ENCODE peak calls at places on chromosome 13, in six cellular contexts. One of them, this sample, is unnamed.

GRCh38 chr13:59673301-59673700 is 490.4 kb downstream of the DIAPH3 start:
- DNase-seq in adrenal gland: no peak
- DNase-seq in DND-41: no peak
- DNase-seq in BE2C: no peak
- DNase-seq in prostate gland: no peak
- DNase-seq in transverse colon: no peak
- DNase-seq in this sample: no peak

GRCh38 chr13:21050288-21051197 is 10.8 kb downstream of the LATS2 start:
- DNase-seq in prostate gland: no peak
- DNase-seq in transverse colon: no peak
- DNase-seq in DND-41: no peak
- DNase-seq in BE2C: no peak
- DNase-seq in adrenal gland: no peak
- DNase-seq in this sample: no peak

GRCh38 chr13:114082849-114083645 is 49.4 kb downstream of the RASA3 start:
- DNase-seq in transverse colon: no peak
- DNase-seq in BE2C: no peak
- DNase-seq in DND-41: no peak
- DNase-seq in adrenal gland: no peak
- DNase-seq in prostate gland: no peak
- DNase-seq in this sample: no peak

GRCh38 chr13:61294467-61295186 is 121.0 kb downstream of the PCDH20 start:
- DNase-seq in transverse colon: no peak
- DNase-seq in adrenal gland: no peak
- DNase-seq in DND-41: no peak
- DNase-seq in BE2C: no peak
- DNase-seq in prostate gland: no peak
- DNase-seq in this sample: no peak

GRCh38 chr13:94712812-94713555 is 639 bp upstream of the SOX21 start:
- DNase-seq in DND-41: no peak
- DNase-seq in prostate gland: peak; percentile 56
- DNase-seq in adrenal gland: no peak
- DNase-seq in transverse colon: no peak
- DNase-seq in BE2C: peak; percentile 50
- DNase-seq in this sample: peak; percentile 54

GRCh38 chr13:47092202-47092601 is 195.3 kb upstream of the HTR2A start:
- DNase-seq in prostate gland: no peak
- DNase-seq in BE2C: no peak
- DNase-seq in adrenal gland: no peak
- DNase-seq in transverse colon: no peak
- DNase-seq in DND-41: no peak
- DNase-seq in this sample: no peak

GRCh38 chr13:48730971-48731658 is 77.4 kb downstream of the CYSLTR2 start:
- DNase-seq in BE2C: no peak
- DNase-seq in adrenal gland: no peak
- DNase-seq in prostate gland: no peak
- DNase-seq in transverse colon: no peak
- DNase-seq in DND-41: no peak
- DNase-seq in this sample: no peak

GRCh38 chr13:44465318-44465717 is 91.7 kb downstream of the SERP2 start:
- DNase-seq in adrenal gland: no peak
- DNase-seq in prostate gland: no peak
- DNase-seq in transverse colon: no peak
- DNase-seq in BE2C: no peak
- DNase-seq in DND-41: no peak
- DNase-seq in this sample: no peak

GRCh38 chr13:85366759-85367417 is 432.3 kb downstream of the SLITRK6 start:
- DNase-seq in adrenal gland: no peak
- DNase-seq in transverse colon: no peak
- DNase-seq in BE2C: no peak
- DNase-seq in DND-41: no peak
- DNase-seq in prostate gland: no peak
- DNase-seq in this sample: no peak

GRCh38 chr13:44626176-44626575 is 50.0 kb upstream of the TSC22D1 start:
- DNase-seq in adrenal gland: no peak
- DNase-seq in transverse colon: no peak
- DNase-seq in BE2C: no peak
- DNase-seq in prostate gland: no peak
- DNase-seq in DND-41: no peak
- DNase-seq in this sample: no peak

GRCh38 chr13:110334841-110335490 is 27.9 kb downstream of the COL4A2 start:
- DNase-seq in prostate gland: no peak
- DNase-seq in transverse colon: no peak
- DNase-seq in DND-41: no peak
- DNase-seq in adrenal gland: no peak
- DNase-seq in BE2C: no peak
- DNase-seq in this sample: peak; percentile 10

GRCh38 chr13:111944171-111944583 is 122.8 kb upstream of the SOX1 start:
- DNase-seq in adrenal gland: no peak
- DNase-seq in BE2C: no peak
- DNase-seq in prostate gland: no peak
- DNase-seq in transverse colon: no peak
- DNase-seq in DND-41: no peak
- DNase-seq in this sample: no peak

GRCh38 chr13:97485328-97485727 is 51.4 kb downstream of the RAP2A start:
- DNase-seq in BE2C: no peak
- DNase-seq in prostate gland: no peak
- DNase-seq in transverse colon: no peak
- DNase-seq in DND-41: no peak
- DNase-seq in adrenal gland: no peak
- DNase-seq in this sample: no peak

GRCh38 chr13:95156208-95156607 is 145.0 kb downstream of the ABCC4 start:
- DNase-seq in DND-41: no peak
- DNase-seq in BE2C: no peak
- DNase-seq in adrenal gland: no peak
- DNase-seq in prostate gland: no peak
- DNase-seq in transverse colon: no peak
- DNase-seq in this sample: no peak

GRCh38 chr13:93227906-93228801 is 1.5 kb downstream of the GPC6 start:
- DNase-seq in transverse colon: peak; percentile 32
- DNase-seq in prostate gland: peak; percentile 34
- DNase-seq in DND-41: no peak
- DNase-seq in BE2C: peak; percentile 87
- DNase-seq in adrenal gland: peak; percentile 25
- DNase-seq in this sample: peak; percentile 77

GRCh38 chr13:25375727-25376358 is 4.1 kb downstream of the ATP8A2 start:
- DNase-seq in adrenal gland: peak; percentile 54
- DNase-seq in transverse colon: peak; percentile 9
- DNase-seq in DND-41: peak; percentile 50
- DNase-seq in BE2C: peak; percentile 49
- DNase-seq in prostate gland: peak; percentile 7
- DNase-seq in this sample: no peak

GRCh38 chr13:66222127-66222526 is 1008.0 kb downstream of the PCDH9 start:
- DNase-seq in DND-41: no peak
- DNase-seq in BE2C: no peak
- DNase-seq in adrenal gland: no peak
- DNase-seq in transverse colon: no peak
- DNase-seq in prostate gland: no peak
- DNase-seq in this sample: no peak

GRCh38 chr13:110415669-110416068 is 108.6 kb downstream of the COL4A2 start:
- DNase-seq in transverse colon: no peak
- DNase-seq in BE2C: no peak
- DNase-seq in adrenal gland: peak; percentile 39
- DNase-seq in prostate gland: no peak
- DNase-seq in DND-41: no peak
- DNase-seq in this sample: peak; percentile 19

GRCh38 chr13:78689011-78689410 is 30.1 kb upstream of the OBI1 start:
- DNase-seq in prostate gland: no peak
- DNase-seq in adrenal gland: no peak
- DNase-seq in DND-41: no peak
- DNase-seq in BE2C: no peak
- DNase-seq in transverse colon: no peak
- DNase-seq in this sample: no peak

GRCh38 chr13:77391475-77391874 is 64.6 kb upstream of the MYCBP2 start:
- DNase-seq in adrenal gland: no peak
- DNase-seq in BE2C: no peak
- DNase-seq in transverse colon: no peak
- DNase-seq in DND-41: no peak
- DNase-seq in prostate gland: no peak
- DNase-seq in this sample: no peak

DNA sequence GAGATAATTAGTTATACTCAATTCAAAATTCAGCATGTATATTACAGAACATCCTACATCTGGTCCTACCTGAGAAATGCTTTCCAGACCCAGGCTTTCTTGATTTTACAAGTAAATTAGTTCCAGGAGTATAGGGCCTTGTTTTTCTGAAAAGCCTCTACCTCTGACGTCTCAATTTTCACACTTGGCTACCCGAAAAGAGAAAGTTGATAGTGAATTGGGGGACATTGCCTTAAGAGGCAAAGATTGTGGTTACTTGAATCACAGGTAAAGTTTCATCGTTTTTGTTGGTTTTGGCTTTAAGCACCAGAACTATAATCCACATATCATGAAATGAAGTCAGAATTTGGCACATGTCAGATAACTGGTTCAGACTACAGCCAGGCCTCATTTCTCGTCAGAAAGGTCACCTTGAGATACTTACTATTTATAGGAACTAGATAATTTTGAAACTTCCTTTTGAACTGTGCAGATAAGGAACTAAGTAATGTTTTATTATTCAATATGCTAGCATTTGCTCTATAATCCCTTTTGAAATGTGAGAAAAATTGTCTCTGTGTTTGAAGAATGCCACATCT is 30.8 kb downstream of the FAM124A start:
- DNase-seq in adrenal gland: no peak
- DNase-seq in DND-41: no peak
- DNase-seq in prostate gland: no peak
- DNase-seq in transverse colon: no peak
- DNase-seq in BE2C: no peak
- DNase-seq in this sample: no peak
- H3K27me3 ChIP-seq in adrenal gland: no peaks in the 10 kb centered on the region
- H3K27me3 ChIP-seq in DND-41: no peaks in the 10 kb centered on the region
- H3K27me3 ChIP-seq in prostate gland: no peaks in the 10 kb centered on the region
- H3K27me3 ChIP-seq in transverse colon: no peaks in the 10 kb centered on the region
- H3K27me3 ChIP-seq in BE2C: no peaks in the 10 kb centered on the region
- H3K27me3 ChIP-seq in this sample: no peaks in the 10 kb centered on the region

DNA sequence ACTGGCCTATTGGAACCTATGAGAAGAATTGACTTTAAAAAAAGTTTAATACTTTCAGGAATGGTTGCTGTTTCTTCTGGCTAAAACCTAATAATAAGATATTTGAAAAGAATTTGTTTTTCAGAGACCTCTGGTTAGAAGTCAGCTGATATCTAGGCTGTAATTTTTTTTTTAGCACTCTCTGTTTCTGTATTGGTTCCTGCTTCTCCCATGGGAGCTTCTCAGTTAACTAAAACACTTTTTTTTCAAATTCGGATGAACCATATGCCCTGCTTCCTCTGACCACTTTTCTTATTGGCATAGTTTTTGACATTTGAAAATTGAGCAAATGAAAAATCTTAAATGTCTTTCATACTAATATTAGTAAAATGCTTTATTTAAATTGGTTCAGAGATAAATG is 163.5 kb upstream of the SLC10A2 start:
- DNase-seq in DND-41: no peak
- DNase-seq in prostate gland: no peak
- DNase-seq in adrenal gland: no peak
- DNase-seq in BE2C: no peak
- DNase-seq in transverse colon: no peak
- DNase-seq in this sample: no peak
- H3K9me3 ChIP-seq in DND-41: no peaks in the 10 kb centered on the region
- H3K9me3 ChIP-seq in prostate gland: no peaks in the 10 kb centered on the region
- H3K9me3 ChIP-seq in adrenal gland: no peaks in the 10 kb centered on the region
- H3K9me3 ChIP-seq in BE2C: no peaks in the 10 kb centered on the region
- H3K9me3 ChIP-seq in transverse colon: no peaks in the 10 kb centered on the region
- H3K9me3 ChIP-seq in this sample: no peaks in the 10 kb centered on the region

GRCh38 chr13:35479223-35479536 is 2.7 kb upstream of the MAB21L1 start:
- DNase-seq in adrenal gland: no peak
- DNase-seq in BE2C: peak; percentile 50
- DNase-seq in prostate gland: no peak
- DNase-seq in transverse colon: no peak
- DNase-seq in DND-41: no peak
- DNase-seq in this sample: no peak
- H3K4me3 ChIP-seq in adrenal gland: no peak overlapping the region
- H3K4me3 ChIP-seq in BE2C: peak overlapping the region; percentile 97
- H3K4me3 ChIP-seq in prostate gland: no peak overlapping the region
- H3K4me3 ChIP-seq in transverse colon: no peak overlapping the region
- H3K4me3 ChIP-seq in DND-41: no peak overlapping the region
- H3K4me3 ChIP-seq in this sample: no peak overlapping the region

GRCh38 chr13:99982741-99983400 is 1.3 kb downstream of the ZIC2 start:
- DNase-seq in DND-41: no peak
- DNase-seq in adrenal gland: no peak
- DNase-seq in transverse colon: no peak
- DNase-seq in BE2C: no peak
- DNase-seq in prostate gland: no peak
- DNase-seq in this sample: no peak

GRCh38 chr13:99982021-99982740 is 597 bp downstream of the ZIC2 start:
- DNase-seq in adrenal gland: no peak
- DNase-seq in DND-41: no peak
- DNase-seq in BE2C: no peak
- DNase-seq in transverse colon: no peak
- DNase-seq in prostate gland: no peak
- DNase-seq in this sample: no peak

GRCh38 chr13:99979453-99980200 is 2.0 kb upstream of the ZIC2 start:
- DNase-seq in BE2C: no peak
- DNase-seq in transverse colon: no peak
- DNase-seq in DND-41: peak; percentile 45
- DNase-seq in prostate gland: no peak
- DNase-seq in adrenal gland: no peak
- DNase-seq in this sample: peak; percentile 82

GRCh38 chr13:99980201-99981114 is 1.1 kb upstream of the ZIC2 start:
- DNase-seq in BE2C: peak; percentile 86
- DNase-seq in transverse colon: peak; percentile 69
- DNase-seq in adrenal gland: peak; percentile 74
- DNase-seq in prostate gland: peak; percentile 32
- DNase-seq in DND-41: peak; percentile 86
- DNase-seq in this sample: peak; percentile 94

DNA sequence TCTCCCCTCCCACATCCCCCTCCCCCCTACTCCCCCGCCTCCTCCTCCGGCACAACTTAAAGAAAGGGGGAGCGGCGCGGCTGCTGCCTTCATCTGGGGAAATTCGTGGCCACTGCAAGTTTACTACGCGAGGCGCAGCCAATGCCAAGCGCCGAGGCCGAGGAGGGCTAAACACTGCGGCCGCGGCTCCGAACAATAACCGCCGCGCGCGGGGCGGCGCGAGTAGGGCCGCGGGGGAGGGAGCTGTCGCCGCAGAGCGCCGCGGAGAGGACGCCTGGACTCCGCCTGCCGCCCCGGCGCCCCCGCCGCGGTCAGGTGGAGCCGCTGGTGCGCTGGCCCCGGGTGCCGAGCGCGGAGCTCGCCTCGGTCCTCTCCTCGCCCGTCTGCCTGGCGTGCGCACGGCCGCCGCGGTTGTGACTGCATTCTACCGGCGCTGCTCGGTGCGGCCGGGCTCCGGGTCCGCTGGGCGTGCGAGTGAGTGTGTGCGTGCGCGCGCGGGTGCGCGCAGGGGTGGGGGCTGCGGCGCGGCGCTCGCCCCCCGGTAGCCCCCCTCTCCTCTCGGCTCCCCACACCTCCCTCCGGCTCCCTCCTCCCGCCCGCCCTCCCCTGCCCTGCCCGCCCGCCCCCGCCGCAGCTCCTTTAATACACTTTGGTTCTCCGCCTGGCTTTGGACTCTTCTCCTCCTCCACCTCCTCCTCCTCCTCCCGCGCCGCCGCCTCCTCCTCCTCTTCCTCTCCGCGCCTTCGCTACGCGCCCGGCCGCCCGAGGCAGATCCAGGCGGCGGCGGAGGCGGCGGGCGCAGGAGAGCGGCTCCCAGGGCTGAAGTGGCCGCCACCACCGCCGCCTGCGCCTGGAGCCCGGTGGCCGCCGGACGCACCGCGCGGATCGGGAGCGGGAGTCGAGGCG is at the start of gene ZIC2:
- DNase-seq in transverse colon: no peak
- DNase-seq in adrenal gland: peak; percentile 27
- DNase-seq in BE2C: peak; percentile 52
- DNase-seq in prostate gland: no peak
- DNase-seq in DND-41: peak; percentile 73
- DNase-seq in this sample: peak; percentile 92
- H3K27me3 ChIP-seq in transverse colon: peaks cover 99% of the 10 kb centered on the region
- H3K27me3 ChIP-seq in adrenal gland: peaks cover 89% of the 10 kb centered on the region
- H3K27me3 ChIP-seq in BE2C: peaks cover 91% of the 10 kb centered on the region
- H3K27me3 ChIP-seq in prostate gland: peaks cover 57% of the 10 kb centered on the region
- H3K27me3 ChIP-seq in DND-41: peaks cover 14% of the 10 kb centered on the region
- H3K27me3 ChIP-seq in this sample: no peaks in the 10 kb centered on the region